ENCODE peak calls at places on chromosomes 2 and 18, in five cellular contexts. S is activated CD4-positive, alpha-beta T cell treated with anti-CD3 and anti-CD28 coated beads, Interleukin-2, amount 50 U/mL, for 4 hours; P is EH; T is 8988T; F is activated CD8-positive, alpha-beta memory T cell treated with anti-CD3 and anti-CD28 coated beads, Interleukin-2, amount 50 U/mL, for 48 hours. A is an unnamed sample.
A peak's percentile ranks its signal among the peaks of the same experiment; 100 is the strongest.

GRCh38 chr2:44197806-44198205 is 29.1 kb downstream of the PPM1B start:
- DNase-seq in S (no peak), P (no peak), T (no peak), F (no peak), A (no peak)

GRCh38 chr2:173493874-173494273 is 139.2 kb downstream of the CDCA7 start:
- DNase-seq in S (no peak), P (peak; percentile 1), T (no peak), F (no peak), A (no peak)

GRCh38 chr18:22538463-22538862 is 120.7 kb upstream of the CTAGE1 start:
- DNase-seq in S (no peak), P (peak; percentile 77), T (no peak), F (no peak), A (no peak)

GRCh38 chr18:45167631-45168225 is 447.5 kb upstream of the SLC14A2 start:
- DNase-seq in S (no peak), P (peak; percentile 94), T (no peak), F (no peak), A (no peak)

GRCh38 chr2:154686162-154686561 is 12.3 kb upstream of the KCNJ3 start:
- DNase-seq in S (no peak), P (no peak), T (no peak), F (no peak), A (no peak)

GRCh38 chr2:39570614-39571013 is 95.1 kb upstream of the TMEM178A start:
- DNase-seq in S (no peak), P (no peak), T (no peak), F (no peak), A (no peak)

GRCh38 chr2:219541611-219542180 is 1.9 kb downstream of the CHPF start:
- DNase-seq in S (peak; percentile 84), P (peak; percentile 56), T (peak; percentile 93), F (peak; percentile 95), A (peak; percentile 85)

GRCh38 chr18:63208676-63209075 is 110.9 kb downstream of the BCL2 start:
- DNase-seq in S (no peak), P (no peak), T (no peak), F (no peak), A (no peak)

GRCh38 chr2:185640588-185640987 is 98.0 kb upstream of the FSIP2 start:
- DNase-seq in S (no peak), P (no peak), T (no peak), F (no peak), A (no peak)

GRCh38 chr18:79786781-79787526 is 10.8 kb upstream of the KCNG2 start:
- DNase-seq in S (no peak), P (peak; percentile 74), T (no peak), F (no peak), A (no peak)

GRCh38 chr2:10188211-10188610 is 65.7 kb downstream of the RRM2 start:
- DNase-seq in S (no peak), P (peak; percentile 43), T (peak; percentile 64), F (no peak), A (peak; percentile 45)

GRCh38 chr2:155062250-155062985 is 363.9 kb downstream of the KCNJ3 start:
- DNase-seq in S (no peak), P (no peak), T (no peak), F (no peak), A (no peak)

GRCh38 chr2:108614043-108614435 is 79.8 kb downstream of the LIMS1 start:
- DNase-seq in S (no peak), P (no peak), T (no peak), F (no peak), A (no peak)

GRCh38 chr2:109256111-109256510 is 127.1 kb downstream of the SH3RF3 start:
- DNase-seq in S (no peak), P (no peak), T (no peak), F (no peak), A (no peak)

GRCh38 chr2:1546023-1546591 is 132.8 kb downstream of the TPO start:
- DNase-seq in S (peak; percentile 12), P (peak; percentile 67), T (peak; percentile 44), F (no peak), A (no peak)

GRCh38 chr18:73531601-73532000 is 616.0 kb downstream of the FBXO15 start:
- DNase-seq in S (no peak), P (no peak), T (no peak), F (no peak), A (no peak)

GRCh38 chr2:44495544-44495943 is 133.8 kb downstream of the CAMKMT start:
- DNase-seq in S (no peak), P (no peak), T (no peak), F (no peak), A (no peak)

GRCh38 chr2:142786922-142787702 is 90.4 kb upstream of the KYNU start:
- DNase-seq in S (no peak), P (no peak), T (no peak), F (no peak), A (no peak)

GRCh38 chr18:44098551-44099098 is 582.1 kb upstream of the SETBP1 start:
- DNase-seq in S (no peak), P (peak; percentile 54), T (no peak), F (no peak), A (no peak)

GRCh38 chr2:219289537-219290361 is 10.6 kb downstream of the DNAJB2 start:
- DNase-seq in S (no peak), P (peak; percentile 84), T (no peak), F (no peak), A (no peak)

GRCh38 chr2:53768233-53768542 is 584 bp downstream of the CHAC2 start:
- DNase-seq in S (no peak), P (peak; percentile 59), T (no peak), F (no peak), A (peak; percentile 29)

GRCh38 chr2:62383843-62384242 is 122.2 kb downstream of the TMEM17 start:
- DNase-seq in S (no peak), P (peak; percentile 29), T (no peak), F (no peak), A (no peak)

GRCh38 chr2:27806311-27807059 is 35.0 kb downstream of the MRPL33 start:
- DNase-seq in S (no peak), P (no peak), T (no peak), F (no peak), A (no peak)

GRCh38 chr2:116819355-116819754 is 995.1 kb upstream of the DDX18 start:
- DNase-seq in S (no peak), P (no peak), T (no peak), F (no peak), A (no peak)

GRCh38 chr2:235594041-235594440 is 100.2 kb downstream of the AGAP1 start:
- DNase-seq in S (no peak), P (peak; percentile 84), T (no peak), F (no peak), A (peak; percentile 69)

GRCh38 chr2:127122351-127123027 is 15.5 kb upstream of the BIN1 start:
- DNase-seq in S (no peak), P (no peak), T (no peak), F (peak; percentile 28), A (no peak)

GRCh38 chr2:241852116-241852980 is 6.3 kb downstream of the PDCD1 start:
- DNase-seq in S (no peak), P (no peak), T (no peak), F (no peak), A (no peak)

GRCh38 chr18:47594063-47594462 is 336.4 kb downstream of the SMAD2 start:
- DNase-seq in S (no peak), P (no peak), T (no peak), F (no peak), A (no peak)

GRCh38 chr2:96913398-96914202 is 43.7 kb upstream of the SEMA4C start:
- DNase-seq in S (peak; percentile 37), P (no peak), T (no peak), F (peak; percentile 73), A (no peak)

GRCh38 chr18:22355069-22355468 is 62.6 kb downstream of the CTAGE1 start:
- DNase-seq in S (no peak), P (no peak), T (no peak), F (no peak), A (no peak)

GRCh38 chr2:186255823-186256222 is 230.2 kb upstream of the ZC3H15 start:
- DNase-seq in S (no peak), P (no peak), T (no peak), F (no peak), A (no peak)

A was measured in T47D.